ENCODE peak calls at places on chromosomes 16 and 17, in ten cellular contexts. V, Q, U, D, G, I, R, W, S and A are unnamed samples.

GRCh38 chr17:73304971-73305786 is 6.6 kb downstream of the CDC42EP4 start:
- DNase-seq in R (no peak), Q (peak), W (no peak), G (peak), D (peak), I (peak), S (no peak), V (peak), U (no peak), A (no peak)

GRCh38 chr16:17724242-17724898 is 253.6 kb upstream of the XYLT1 start:
- DNase-seq in V (peak), D (no peak), I (no peak), S (no peak), G (peak), R (no peak), W (no peak), U (no peak), Q (no peak), A (no peak)

GRCh38 chr17:1868090-1868489 is 38.3 kb downstream of the RPA1 start:
- DNase-seq in W (no peak), D (no peak), I (no peak), G (no peak), V (no peak), R (no peak), U (no peak), Q (no peak), S (no peak), A (no peak)

GRCh38 chr17:48738803-48739526 is 10.4 kb upstream of the HOXB13 start:
- DNase-seq in G (no peak), V (no peak), I (no peak), R (no peak), U (no peak), W (no peak), Q (no peak), S (no peak), D (no peak), A (no peak)

GRCh38 chr17:42025191-42025579 is 5.3 kb downstream of the NKIRAS2 start:
- DNase-seq in S (no peak), I (no peak), W (no peak), R (no peak), G (no peak), D (no peak), U (no peak), Q (no peak), V (no peak), A (no peak)

GRCh38 chr17:17523001-17523713 is 27.0 kb upstream of the RASD1 start:
- DNase-seq in S (no peak), V (no peak), U (no peak), R (no peak), W (no peak), D (peak), Q (peak), I (no peak), G (no peak), A (no peak)

GRCh38 chr16:87694441-87695125 is 71.2 kb downstream of the KLHDC4 start:
- DNase-seq in R (no peak), G (no peak), D (no peak), S (no peak), I (no peak), Q (no peak), W (no peak), U (no peak), V (no peak), A (no peak)

GRCh38 chr16:46715769-46716305 is 26.4 kb downstream of the ORC6 start:
- DNase-seq in V (no peak), G (no peak), U (no peak), S (no peak), R (no peak), D (no peak), I (no peak), Q (no peak), W (no peak), A (no peak)

GRCh38 chr17:67449065-67449464 is 72.0 kb downstream of the PITPNC1 start:
- DNase-seq in I (no peak), R (no peak), V (peak), G (no peak), D (no peak), S (no peak), U (no peak), Q (no peak), W (no peak), A (no peak)

GRCh38 chr16:74611721-74612120 is 4.8 kb upstream of the GLG1 start:
- DNase-seq in D (no peak), R (no peak), S (no peak), G (peak), W (no peak), V (peak), U (no peak), Q (no peak), I (no peak), A (no peak)

GRCh38 chr16:80717611-80718010 is 86.8 kb downstream of the CDYL2 start:
- DNase-seq in S (no peak), Q (no peak), U (no peak), G (no peak), R (no peak), D (no peak), W (no peak), I (no peak), V (no peak), A (no peak)

GRCh38 chr17:56908061-56908542 is 5.7 kb downstream of the TRIM25 start:
- DNase-seq in D (peak), I (no peak), G (no peak), R (no peak), Q (no peak), U (no peak), V (no peak), S (peak), W (no peak), A (no peak)

GRCh38 chr16:48850097-48850496 is 240.1 kb upstream of the N4BP1 start:
- DNase-seq in R (no peak), W (no peak), G (no peak), S (no peak), Q (no peak), U (no peak), D (no peak), I (no peak), V (no peak), A (no peak)

GRCh38 chr16:12573730-12574383 is 229.8 kb downstream of the CPPED1 start:
- DNase-seq in G (peak), S (peak), V (peak), R (peak), I (no peak), Q (peak), U (no peak), D (peak), W (peak), A (no peak)

GRCh38 chr16:7335991-7336634 is 3.5 kb downstream of the RBFOX1 start:
- DNase-seq in S (no peak), I (no peak), W (no peak), U (no peak), V (no peak), D (no peak), R (no peak), G (no peak), Q (no peak), A (no peak)

GRCh38 chr17:31554930-31555329 is 163.5 kb downstream of the RAB11FIP4 start:
- DNase-seq in W (no peak), U (no peak), V (no peak), Q (no peak), I (no peak), D (no peak), R (no peak), S (no peak), G (no peak), A (no peak)

GRCh38 chr16:526181-527014 is 1.1 kb upstream of the CAPN15 start:
- DNase-seq in D (no peak), V (peak), W (no peak), R (no peak), U (no peak), I (no peak), Q (peak), S (peak), G (peak), A (no peak)

GRCh38 chr16:6682142-6682811 is 650.4 kb upstream of the RBFOX1 start:
- DNase-seq in U (no peak), Q (no peak), R (no peak), W (peak), S (peak), D (peak), I (no peak), G (no peak), V (no peak), A (no peak)

GRCh38 chr16:69476920-69477418 is 52.5 kb downstream of the CYB5B start:
- DNase-seq in I (no peak), W (no peak), D (peak), U (no peak), V (peak), R (no peak), S (no peak), G (peak), Q (no peak), A (no peak)

GRCh38 chr17:19718613-19719364 is 2.4 kb upstream of the SLC47A2 start:
- DNase-seq in U (no peak), Q (no peak), G (no peak), D (peak), W (no peak), V (no peak), S (no peak), I (no peak), R (no peak), A (no peak)

GRCh38 chr17:29625037-29625750 is 2.5 kb upstream of the CORO6 start:
- DNase-seq in G (peak), V (peak), Q (no peak), W (no peak), D (no peak), R (no peak), U (no peak), S (no peak), I (no peak), A (no peak)

GRCh38 chr17:38861399-38861843 is 7.9 kb upstream of the RPL23 start:
- DNase-seq in I (no peak), S (peak), V (peak), R (no peak), G (no peak), U (no peak), W (no peak), D (peak), Q (no peak), A (no peak)

GRCh38 chr16:58732545-58733247 is 1.4 kb downstream of the GOT2 start:
- DNase-seq in G (peak), I (no peak), D (peak), W (no peak), R (no peak), Q (no peak), V (peak), S (no peak), U (no peak), A (no peak)

GRCh38 chr17:42347606-42348005 is 40.6 kb downstream of the STAT3 start:
- DNase-seq in I (no peak), S (no peak), W (no peak), Q (no peak), U (no peak), D (no peak), G (no peak), V (no peak), R (no peak), A (no peak)

GRCh38 chr16:85162478-85163277 is 50.4 kb upstream of the CIBAR2 start:
- DNase-seq in W (no peak), G (peak), D (no peak), I (peak), R (no peak), S (no peak), U (peak), Q (no peak), V (peak), A (no peak)

GRCh38 chr17:58679263-58680037 is 12.4 kb downstream of the TEX14 start:
- DNase-seq in Q (no peak), R (no peak), G (peak), V (peak), U (no peak), W (peak), S (no peak), D (peak), I (no peak), A (no peak)

GRCh38 chr17:8007836-8008235 is 5.4 kb downstream of the GUCY2D start:
- DNase-seq in R (no peak), D (no peak), W (no peak), I (no peak), S (no peak), Q (no peak), U (no peak), V (no peak), G (no peak), A (no peak)

GRCh38 chr17:70034158-70034557 is 40.9 kb upstream of the KCNJ16 start:
- DNase-seq in D (no peak), G (no peak), W (no peak), S (no peak), V (peak), I (no peak), Q (no peak), R (no peak), U (no peak), A (no peak)

GRCh38 chr17:21678451-21679081 is 13.8 kb upstream of the KCNJ18 start:
- DNase-seq in G (no peak), I (no peak), R (no peak), Q (peak), D (no peak), S (peak), W (no peak), U (no peak), V (no peak), A (no peak)

GRCh38 chr16:69522732-69523404 is 42.9 kb upstream of the NFAT5 start:
- DNase-seq in S (peak), W (no peak), R (no peak), Q (no peak), G (no peak), I (no peak), V (no peak), U (no peak), D (peak), A (no peak)